ENCODE peak calls at places on chromosome 4, in five cellular contexts. U is GM10248, C is Ammon's horn, R is HEK293T, K is fibroblast of the aortic adventitia. D is an unnamed sample.

GRCh38 chr4:77232653-77233052 is 75.6 kb downstream of the CCNG2 start:
- DNase-seq in U (no peak), C (no peak), R (no peak), K (peak), D (no peak)

GRCh38 chr4:5796976-5797375 is 86.0 kb downstream of the EVC start:
- DNase-seq in U (no peak), C (no peak), R (no peak), K (no peak), D (peak)

GRCh38 chr4:150211016-150211415 is 132.8 kb downstream of the DCLK2 start:
- DNase-seq in U (no peak), C (peak), R (no peak), K (no peak), D (no peak)

GRCh38 chr4:169404959-169405358 is 134.2 kb upstream of the SH3RF1 start:
- DNase-seq in U (no peak), C (no peak), R (no peak), K (peak), D (no peak)

GRCh38 chr4:80097395-80098177 is 24.6 kb upstream of the ANTXR2 start:
- DNase-seq in U (no peak), C (no peak), R (no peak), K (peak), D (no peak)

GRCh38 chr4:54575919-54576318 is 81.8 kb upstream of the KIT start:
- DNase-seq in U (no peak), C (no peak), R (no peak), K (no peak), D (no peak)

GRCh38 chr4:72564789-72565188 is 4.2 kb downstream of the ADAMTS3 start:
- DNase-seq in U (no peak), C (no peak), R (no peak), K (no peak), D (no peak)

GRCh38 chr4:16224264-16224663 is 2.0 kb downstream of the TAPT1 start:
- DNase-seq in U (no peak), C (no peak), R (no peak), K (no peak), D (no peak)

GRCh38 chr4:98181815-98182214 is 38.5 kb upstream of the STPG2 start:
- DNase-seq in U (no peak), C (no peak), R (peak), K (peak), D (no peak)

D was measured in posterior vena cava.